ENCODE peak calls at places on chromosomes 7 and 10, in nine cellular contexts. J, E, G, U, Y, S, C, N and L are unnamed samples.

GRCh38 chr10:126640391-126640790 is 30.1 kb downstream of the C10orf90 start:
- DNase-seq in U (no peak), Y (no peak), C (no peak), S (no peak), N (no peak), E (no peak), G (no peak), J (no peak), L (no peak)

GRCh38 chr7:5354460-5355279 is 69.0 kb downstream of the TNRC18 start:
- DNase-seq in N (peak), Y (peak), G (peak), U (peak), J (peak), E (peak), C (peak), S (peak), L (no peak)

GRCh38 chr10:32771217-32771616 is 186.8 kb downstream of the ITGB1 start:
- DNase-seq in C (no peak), N (no peak), E (no peak), G (no peak), S (peak), Y (no peak), U (no peak), J (no peak), L (no peak)

GRCh38 chr10:119748871-119749270 is 23.0 kb downstream of the INPP5F start:
- DNase-seq in N (no peak), E (no peak), G (no peak), S (no peak), C (no peak), Y (no peak), J (no peak), U (no peak), L (no peak)

GRCh38 chr7:155002411-155003214 is at the start of gene PAXIP1:
- DNase-seq in J (peak), N (peak), Y (peak), G (no peak), E (peak), C (peak), S (peak), U (peak), L (no peak)

GRCh38 chr7:31104361-31105255 is 52.5 kb downstream of the ADCYAP1R1 start:
- DNase-seq in N (peak), Y (peak), C (no peak), S (no peak), J (peak), U (no peak), G (no peak), E (peak), L (no peak)

GRCh38 chr7:26202019-26202985 is 757 bp downstream of the CBX3 start:
- DNase-seq in E (peak), N (peak), Y (peak), S (peak), U (peak), C (no peak), G (no peak), J (peak), L (no peak)

GRCh38 chr10:126924915-126925300 is 19.7 kb downstream of the DOCK1 start:
- DNase-seq in G (no peak), N (no peak), C (no peak), Y (no peak), J (no peak), S (no peak), E (no peak), U (no peak), L (no peak)

GRCh38 chr7:90797596-90797995 is 201.5 kb downstream of the CDK14 start:
- DNase-seq in Y (no peak), J (no peak), G (no peak), S (no peak), U (no peak), N (no peak), C (no peak), E (no peak), L (no peak)

GRCh38 chr7:45578022-45578421 is 3.9 kb downstream of the ADCY1 start:
- DNase-seq in N (no peak), E (no peak), J (no peak), C (no peak), G (peak), U (no peak), S (no peak), Y (no peak), L (no peak)

GRCh38 chr10:88390041-88390440 is 193.1 kb downstream of the RNLS start:
- DNase-seq in Y (no peak), C (no peak), S (no peak), J (no peak), U (no peak), E (no peak), N (no peak), G (no peak), L (no peak)

GRCh38 chr10:52229271-52229931 is 84.7 kb upstream of the DKK1 start:
- DNase-seq in J (no peak), U (no peak), N (no peak), C (no peak), G (no peak), E (no peak), Y (no peak), S (no peak), L (no peak)

GRCh38 chr7:107676249-107676648 is 15.6 kb downstream of the SLC26A4 start:
- DNase-seq in E (no peak), S (no peak), N (no peak), G (no peak), C (no peak), J (no peak), U (no peak), Y (no peak), L (no peak)

GRCh38 chr10:33676606-33677005 is 342.1 kb upstream of the NRP1 start:
- DNase-seq in G (no peak), E (no peak), N (no peak), J (no peak), C (no peak), S (no peak), U (no peak), Y (no peak), L (no peak)

GRCh38 chr7:26101471-26102151 is 50.4 kb upstream of the NFE2L3 start:
- DNase-seq in G (no peak), U (no peak), S (peak), Y (peak), E (no peak), N (peak), C (no peak), J (no peak), L (no peak)

GRCh38 chr10:32130788-32131187 is 74.6 kb upstream of the KIF5B start:
- DNase-seq in C (no peak), S (no peak), N (no peak), U (no peak), J (no peak), E (no peak), Y (no peak), G (no peak), L (no peak)

GRCh38 chr7:108589874-108590273 is 20.2 kb downstream of the DNAJB9 start:
- DNase-seq in J (no peak), S (no peak), E (no peak), U (no peak), G (no peak), Y (no peak), N (no peak), C (no peak), L (no peak)

GRCh38 chr7:82110146-82110823 is 333.3 kb downstream of the CACNA2D1 start:
- DNase-seq in G (no peak), E (no peak), Y (no peak), C (no peak), J (no peak), U (no peak), N (no peak), S (no peak), L (no peak)

GRCh38 chr7:105238198-105238765 is 150.4 kb downstream of the SRPK2 start:
- DNase-seq in G (no peak), U (no peak), E (no peak), Y (no peak), S (peak), C (no peak), J (no peak), N (no peak), L (no peak)

GRCh38 chr10:123926401-123927264 is 35.0 kb upstream of the CPXM2 start:
- DNase-seq in G (no peak), E (no peak), S (no peak), C (no peak), N (no peak), Y (no peak), J (no peak), U (no peak), L (no peak)

DNA sequence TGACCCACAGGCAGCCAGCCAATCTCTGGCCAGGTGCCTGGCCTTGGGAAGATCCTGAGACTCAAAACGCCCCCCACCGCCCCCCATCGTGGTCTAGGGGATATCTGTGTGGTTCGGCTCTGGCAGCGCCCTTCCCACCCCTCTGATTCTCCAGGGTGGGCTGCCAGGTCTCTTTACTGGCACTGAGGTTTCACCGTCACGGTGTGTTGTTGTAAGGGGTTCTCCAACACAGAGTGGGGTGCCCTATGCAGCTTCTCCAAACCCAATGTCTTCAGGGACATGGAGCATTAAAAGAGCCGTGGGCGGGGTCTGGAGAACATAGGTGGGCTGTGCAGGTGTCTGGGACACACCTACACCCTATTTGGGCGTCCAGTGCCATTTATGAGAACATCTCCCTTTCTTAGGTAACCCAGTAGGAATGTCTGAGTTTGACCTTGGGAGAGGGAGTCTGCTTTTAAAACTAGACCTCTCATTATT is 1.5 kb downstream of the MAFK start:
- DNase-seq in E (peak), G (no peak), J (peak), U (no peak), C (peak), Y (no peak), N (no peak), S (no peak), L (no peak)
- H3K4me3 ChIP-seq in E (peak), G (peak), J (peak), U (peak), C (peak), Y (peak), N (peak), S (peak), L (peak)

DNA sequence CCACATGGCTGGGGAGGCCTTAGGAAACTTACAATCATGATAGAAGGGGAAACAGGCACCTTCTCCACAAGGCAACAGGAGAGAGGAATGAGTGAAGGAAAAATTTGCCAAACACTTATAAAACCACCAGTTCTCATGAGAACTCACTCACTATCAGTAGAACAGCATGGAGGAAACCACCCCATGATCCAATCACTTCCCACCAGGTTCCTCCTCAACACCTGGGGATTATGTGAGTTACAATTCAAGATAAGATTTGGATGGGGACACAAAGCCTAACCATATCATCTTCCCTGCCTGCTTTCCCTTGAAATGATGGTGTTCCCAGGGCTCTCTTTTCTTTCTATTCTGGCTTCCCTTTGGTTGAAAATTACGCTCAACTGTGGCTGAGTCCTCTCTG is 262.7 kb upstream of the HABP2 start:
- DNase-seq in E (no peak), S (no peak), Y (no peak), J (no peak), N (no peak), C (no peak), U (no peak), G (no peak), L (no peak)
- TF ChIP-seq CTCF in E (no peak), S (no peak), Y (no peak), J (no peak), N (no peak), C (no peak), U (no peak), G (no peak), L (no peak)

GRCh38 chr10:117965984-117966383 is 80.8 kb downstream of the RAB11FIP2 start:
- DNase-seq in G (no peak), E (no peak), Y (no peak), U (no peak), C (no peak), S (no peak), J (no peak), N (no peak), L (no peak)

GRCh38 chr10:117964528-117964927 is 82.2 kb downstream of the RAB11FIP2 start:
- DNase-seq in N (no peak), Y (no peak), G (no peak), S (no peak), C (no peak), E (no peak), J (no peak), U (no peak), L (no peak)

GRCh38 chr10:117968354-117969182 is 78.2 kb downstream of the RAB11FIP2 start:
- DNase-seq in J (no peak), N (no peak), C (no peak), Y (no peak), E (no peak), S (no peak), U (no peak), G (no peak), L (no peak)

GRCh38 chr10:117969592-117969991 is 77.1 kb downstream of the RAB11FIP2 start:
- DNase-seq in E (no peak), G (no peak), Y (no peak), J (no peak), U (no peak), N (no peak), C (no peak), S (no peak), L (no peak)

GRCh38 chr10:117967149-117967548 is 79.6 kb downstream of the RAB11FIP2 start:
- DNase-seq in N (no peak), U (no peak), C (no peak), S (no peak), G (no peak), E (no peak), J (no peak), Y (no peak), L (no peak)
- TF ChIP-seq POLR2AphosphoS5 in N (no peak), U (no peak), C (no peak), S (no peak), G (no peak), E (no peak), J (no peak), Y (no peak), L (no peak)

GRCh38 chr7:101162551-101163280 is 2.7 kb downstream of the VGF start:
- DNase-seq in G (no peak), N (peak), J (no peak), C (no peak), Y (no peak), U (peak), E (no peak), S (peak), L (no peak)

GRCh38 chr7:101163281-101164070 is 1.9 kb downstream of the VGF start:
- DNase-seq in E (no peak), C (no peak), J (no peak), G (no peak), U (peak), S (peak), Y (no peak), N (no peak), L (no peak)

GRCh38 chr7:101160917-101161316 is 4.5 kb downstream of the VGF start:
- DNase-seq in N (no peak), S (no peak), E (no peak), J (no peak), G (no peak), Y (no peak), U (peak), C (no peak), L (no peak)

GRCh38 chr7:101159696-101160674 is 5.4 kb downstream of the VGF start:
- DNase-seq in Y (no peak), N (no peak), E (no peak), S (no peak), U (peak), J (no peak), G (no peak), C (no peak), L (no peak)

GRCh38 chr7:101161692-101162461 is 3.5 kb downstream of the VGF start:
- DNase-seq in G (no peak), U (no peak), C (no peak), J (no peak), N (no peak), E (no peak), Y (no peak), S (peak), L (no peak)
- H3K4me3 ChIP-seq in G (no peak), U (no peak), C (no peak), J (peak), N (no peak), E (no peak), Y (no peak), S (peak), L (peak)

DNA sequence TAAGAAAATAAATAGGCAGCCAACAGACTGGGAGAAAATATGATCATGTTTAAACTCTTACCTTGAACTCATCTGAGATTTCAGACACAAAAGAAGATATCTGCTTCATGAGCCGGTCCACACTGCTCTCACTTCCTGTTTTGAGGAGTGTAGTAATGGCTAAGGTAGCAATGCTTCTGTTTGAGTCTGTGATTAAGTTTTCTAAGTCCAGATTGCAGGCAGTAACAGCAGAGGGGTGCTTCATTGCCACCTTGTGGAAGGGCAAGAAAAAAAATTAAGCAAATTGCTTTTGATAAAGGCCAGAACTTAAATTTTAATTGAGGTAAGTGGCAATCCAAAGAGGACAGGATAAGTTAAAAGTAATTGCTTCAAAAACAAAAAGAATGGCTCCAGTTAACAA is 69.1 kb downstream of the MEST start:
- DNase-seq in J (no peak), C (no peak), S (peak), G (no peak), U (no peak), N (no peak), E (no peak), Y (no peak), L (peak)
- TF ChIP-seq CTCF in J (no peak), C (peak), S (peak), G (no peak), U (peak), N (no peak), E (no peak), Y (no peak), L (peak)

GRCh38 chr7:100677308-100678095 is 4.0 kb downstream of the GNB2 start:
- DNase-seq in G (no peak), N (peak), E (no peak), U (peak), Y (no peak), J (no peak), S (no peak), C (no peak), L (no peak)

GRCh38 chr7:100673942-100674431 is 447 bp downstream of the GNB2 start:
- DNase-seq in N (peak), C (no peak), Y (no peak), S (no peak), J (peak), E (no peak), U (peak), G (no peak), L (no peak)

GRCh38 chr7:100676501-100677306 is 3.2 kb downstream of the GNB2 start:
- DNase-seq in J (peak), Y (no peak), S (no peak), C (no peak), E (no peak), G (no peak), U (no peak), N (peak), L (no peak)

GRCh38 chr7:100674441-100675407 is 1.2 kb downstream of the GNB2 start:
- DNase-seq in J (peak), E (no peak), N (peak), S (peak), U (peak), G (no peak), Y (no peak), C (no peak), L (no peak)

DNA sequence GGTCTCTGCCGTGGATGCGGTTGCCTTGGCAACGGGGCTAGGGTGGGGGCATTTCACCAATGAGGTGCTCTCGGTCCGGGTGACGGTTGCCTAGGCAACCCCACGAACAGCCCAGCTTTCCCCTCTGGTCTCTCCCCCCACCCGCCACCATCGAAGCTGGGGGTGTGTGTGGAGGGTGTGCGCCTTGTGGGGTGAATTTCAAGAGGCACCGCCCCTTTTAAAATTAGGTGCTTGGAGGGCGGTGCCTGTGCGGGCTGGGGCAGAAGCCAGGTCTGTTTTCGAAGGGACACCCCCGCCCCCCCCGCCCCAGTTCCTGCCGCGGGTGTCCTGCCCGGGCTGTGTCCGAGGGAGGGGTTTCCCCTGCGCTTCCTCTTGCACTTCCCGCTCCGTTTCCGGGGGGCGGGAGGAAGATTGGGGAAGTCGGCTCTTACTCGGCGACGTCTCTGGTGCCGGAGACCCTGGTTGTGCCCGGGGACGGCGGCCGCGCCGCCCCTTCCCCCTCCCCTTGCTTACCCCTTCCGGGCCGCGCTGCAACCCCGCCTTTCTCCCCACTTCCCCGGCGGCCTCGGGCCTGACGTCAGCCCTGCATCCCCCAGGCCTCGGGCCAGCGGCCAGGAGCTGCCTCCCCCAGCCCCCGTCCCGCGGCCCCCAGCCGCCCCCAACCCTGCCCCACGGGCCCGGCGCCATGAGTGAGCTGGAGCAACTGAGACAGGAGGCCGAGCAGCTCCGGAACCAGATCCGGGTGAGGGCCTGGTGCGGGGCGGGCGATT is 2.2 kb downstream of the GNB2 start:
- DNase-seq in U (peak), N (peak), E (peak), J (peak), Y (peak), S (peak), C (peak), G (peak), L (no peak)
- TF ChIP-seq POLR2AphosphoS5 in U (no peak), N (peak), E (peak), J (no peak), Y (peak), S (no peak), C (peak), G (peak), L (no peak)